ENCODE peak calls at places on chromosomes 1 and 21, in seven cellular contexts. N, H, V, Z, P, L and K are unnamed samples.

GRCh38 chr1:19682257-19682656 is 17.6 kb downstream of the HTR6 start:
- DNase-seq in N (no peak), H (no peak), V (no peak), Z (peak), P (no peak), L (no peak), K (no peak)

GRCh38 chr1:3442331-3442730 is 12.1 kb upstream of the ARHGEF16 start:
- DNase-seq in N (no peak), H (no peak), V (no peak), Z (no peak), P (no peak), L (no peak), K (no peak)

GRCh38 chr1:204154525-204155255 is 2.8 kb upstream of the ETNK2 start:
- DNase-seq in N (no peak), H (no peak), V (no peak), Z (no peak), P (no peak), L (no peak), K (no peak)

GRCh38 chr1:185559684-185560310 is 174.4 kb upstream of the HMCN1 start:
- DNase-seq in N (peak), H (peak), V (peak), Z (peak), P (peak), L (peak), K (peak)

GRCh38 chr1:6730473-6730872 is 28.9 kb upstream of the DNAJC11 start:
- DNase-seq in N (no peak), H (no peak), V (no peak), Z (no peak), P (no peak), L (no peak), K (no peak)

GRCh38 chr1:30407862-30408580 is 315.4 kb downstream of the MATN1 start:
- DNase-seq in N (no peak), H (no peak), V (no peak), Z (no peak), P (peak), L (peak), K (no peak)

GRCh38 chr1:43329995-43330751 is 7.4 kb upstream of the MPL start:
- DNase-seq in N (no peak), H (no peak), V (no peak), Z (peak), P (no peak), L (no peak), K (peak)

GRCh38 chr1:101257500-101258325 is 20.9 kb downstream of the S1PR1 start:
- DNase-seq in N (peak), H (peak), V (peak), Z (no peak), P (peak), L (peak), K (no peak)

GRCh38 chr1:88618331-88618730 is 65.7 kb upstream of the PKN2 start:
- DNase-seq in N (no peak), H (no peak), V (no peak), Z (no peak), P (no peak), L (no peak), K (no peak)

GRCh38 chr1:3752400-3752945 is at the start of gene CCDC27:
- DNase-seq in N (no peak), H (no peak), V (no peak), Z (no peak), P (no peak), L (no peak), K (no peak)

GRCh38 chr1:201414051-201414738 is 7.3 kb downstream of the TNNI1 start:
- DNase-seq in N (no peak), H (no peak), V (no peak), Z (no peak), P (no peak), L (peak), K (no peak)

GRCh38 chr1:79193211-79194079 is 186.9 kb upstream of the ADGRL4 start:
- DNase-seq in N (no peak), H (no peak), V (no peak), Z (peak), P (no peak), L (no peak), K (peak)

GRCh38 chr1:22922640-22923039 is 50.0 kb downstream of the LACTBL1 start:
- DNase-seq in N (no peak), H (no peak), V (no peak), Z (no peak), P (no peak), L (no peak), K (no peak)

GRCh38 chr21:27581168-27581567 is 614.3 kb upstream of the ADAMTS5 start:
- DNase-seq in N (no peak), H (no peak), V (no peak), Z (peak), P (no peak), L (no peak), K (no peak)

GRCh38 chr1:119631433-119632102 is 16.5 kb downstream of the ZNF697 start:
- DNase-seq in N (peak), H (peak), V (no peak), Z (peak), P (peak), L (peak), K (peak)

GRCh38 chr1:51642739-51643142 is 25.8 kb downstream of the OSBPL9 start:
- DNase-seq in N (no peak), H (no peak), V (no peak), Z (peak), P (no peak), L (no peak), K (no peak)

GRCh38 chr1:209618756-209619420 is 33.3 kb downstream of the LAMB3 start:
- DNase-seq in N (no peak), H (no peak), V (no peak), Z (peak), P (no peak), L (no peak), K (no peak)

GRCh38 chr1:101438359-101438758 is 201.5 kb downstream of the S1PR1 start:
- DNase-seq in N (no peak), H (peak), V (no peak), Z (peak), P (no peak), L (no peak), K (peak)

GRCh38 chr1:58874757-58875755 is 91.2 kb upstream of the JUN start:
- DNase-seq in N (no peak), H (no peak), V (no peak), Z (peak), P (peak), L (no peak), K (peak)

GRCh38 chr1:93573940-93574469 is 107.6 kb downstream of the BCAR3 start:
- DNase-seq in N (no peak), H (no peak), V (no peak), Z (no peak), P (no peak), L (no peak), K (no peak)

DNA sequence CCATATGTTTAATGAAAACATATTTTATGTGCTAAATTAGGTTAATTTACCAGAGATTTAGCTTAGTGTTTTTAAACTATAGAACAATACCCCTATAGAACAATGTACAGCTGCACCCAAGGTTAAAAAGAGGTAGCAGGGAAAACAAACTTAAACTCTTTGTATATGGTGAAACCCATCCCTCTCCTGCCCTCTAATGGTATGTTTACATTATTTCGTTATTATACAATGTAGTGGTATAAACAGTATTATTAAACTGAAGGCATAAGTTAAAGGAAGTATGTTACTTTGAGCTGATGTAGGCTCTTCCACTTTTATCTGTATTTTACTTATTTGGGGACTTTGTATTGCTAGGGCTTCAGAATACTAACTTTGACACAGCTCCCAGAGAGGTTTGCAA is 16.7 kb upstream of the ZYG11A start:
- DNase-seq in N (no peak), H (no peak), V (no peak), Z (no peak), P (no peak), L (no peak), K (no peak)
- TF ChIP-seq CTCF in N (no peak), H (no peak), V (peak), Z (peak), P (no peak), L (no peak), K (peak)

DNA sequence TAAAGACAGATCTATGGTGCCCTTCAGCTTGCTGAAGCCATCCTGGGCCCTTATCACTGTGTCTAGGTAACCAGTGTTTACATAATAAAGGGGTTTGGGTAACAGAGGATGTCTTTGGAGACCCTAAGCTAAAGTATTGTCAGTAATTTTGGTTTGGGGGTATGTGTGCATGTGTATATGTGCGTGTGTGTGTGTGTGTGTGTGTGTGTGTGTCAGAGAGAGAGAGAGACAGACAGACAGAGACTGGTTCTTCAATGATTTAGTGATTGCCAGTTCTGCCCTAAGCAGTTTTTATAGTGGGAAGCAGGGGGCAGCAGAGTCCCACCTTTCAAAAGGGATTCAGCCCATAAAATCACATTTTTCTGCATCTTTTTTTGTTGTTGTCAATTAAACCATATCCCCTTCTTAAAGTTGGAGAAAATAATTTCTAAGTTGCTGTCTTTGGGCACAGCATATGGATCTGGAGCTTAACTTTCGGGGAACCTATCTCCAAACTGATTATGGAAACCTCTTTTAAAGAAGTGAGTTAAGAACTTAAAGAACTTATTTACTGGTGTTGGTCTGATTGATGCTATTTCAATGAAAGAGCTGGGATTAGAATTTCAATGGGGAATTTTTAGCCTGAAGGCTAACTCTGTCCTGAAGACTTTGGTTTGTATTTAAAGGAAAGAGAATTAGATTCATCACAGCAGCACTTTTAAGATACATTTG is 51.1 kb downstream of the ZNF326 start:
- DNase-seq in N (no peak), H (no peak), V (no peak), Z (peak), P (no peak), L (no peak), K (peak)
- TF ChIP-seq CTCF in N (peak), H (no peak), V (peak), Z (peak), P (peak), L (peak), K (peak)

GRCh38 chr1:207007352-207008033 is 25.1 kb downstream of the C1orf116 start:
- DNase-seq in N (no peak), H (no peak), V (peak), Z (peak), P (peak), L (no peak), K (peak)

GRCh38 chr1:207002731-207003146 is 29.8 kb downstream of the C1orf116 start:
- DNase-seq in N (no peak), H (no peak), V (peak), Z (no peak), P (peak), L (no peak), K (peak)

GRCh38 chr1:207003216-207003615 is 29.3 kb downstream of the C1orf116 start:
- DNase-seq in N (no peak), H (no peak), V (no peak), Z (no peak), P (no peak), L (no peak), K (no peak)

GRCh38 chr1:207006914-207007313 is 25.6 kb downstream of the C1orf116 start:
- DNase-seq in N (no peak), H (no peak), V (no peak), Z (no peak), P (no peak), L (no peak), K (no peak)

GRCh38 chr1:207004931-207005830 is 27.4 kb downstream of the C1orf116 start:
- DNase-seq in N (peak), H (peak), V (peak), Z (peak), P (peak), L (peak), K (peak)
- TF ChIP-seq CTCF in N (peak), H (peak), V (peak), Z (peak), P (peak), L (peak), K (peak)

GRCh38 chr1:238710697-238711096 is 675.7 kb upstream of the CHRM3 start:
- DNase-seq in N (no peak), H (no peak), V (no peak), Z (no peak), P (no peak), L (no peak), K (no peak)
- TF ChIP-seq CTCF in N (no peak), H (no peak), V (no peak), Z (no peak), P (no peak), L (no peak), K (no peak)

DNA sequence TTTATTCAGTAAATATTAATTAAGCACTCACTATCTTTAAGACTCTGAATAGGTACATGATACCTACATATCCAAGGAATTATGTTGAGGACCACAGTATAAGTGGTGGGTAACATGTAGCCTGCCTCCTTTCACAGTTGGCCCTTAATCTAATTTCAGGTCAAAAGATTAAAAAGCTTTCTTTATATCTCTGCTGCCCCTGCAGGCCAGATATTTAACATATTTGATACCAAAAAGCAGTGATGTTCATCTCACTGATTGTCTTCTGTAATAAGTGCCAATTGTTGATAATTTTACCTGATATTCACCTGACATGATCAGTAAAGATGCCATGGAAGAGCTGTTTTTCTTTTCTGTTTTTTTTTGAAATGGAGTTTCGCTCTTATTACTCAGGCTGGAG is 36.5 kb downstream of the RLF start:
- DNase-seq in N (no peak), H (no peak), V (no peak), Z (no peak), P (no peak), L (no peak), K (no peak)
- TF ChIP-seq CTCF in N (no peak), H (no peak), V (no peak), Z (peak), P (no peak), L (no peak), K (no peak)

GRCh38 chr1:27576846-27577245 is 27.1 kb downstream of the AHDC1 start:
- DNase-seq in N (no peak), H (no peak), V (no peak), Z (no peak), P (no peak), L (no peak), K (no peak)

GRCh38 chr1:27574001-27574781 is 29.8 kb downstream of the AHDC1 start:
- DNase-seq in N (no peak), H (no peak), V (no peak), Z (no peak), P (no peak), L (no peak), K (no peak)

GRCh38 chr1:27575861-27576331 is 28.0 kb downstream of the AHDC1 start:
- DNase-seq in N (peak), H (peak), V (peak), Z (no peak), P (peak), L (peak), K (peak)

GRCh38 chr1:27572679-27573426 is 31.1 kb downstream of the AHDC1 start:
- DNase-seq in N (no peak), H (no peak), V (no peak), Z (peak), P (no peak), L (no peak), K (no peak)

DNA sequence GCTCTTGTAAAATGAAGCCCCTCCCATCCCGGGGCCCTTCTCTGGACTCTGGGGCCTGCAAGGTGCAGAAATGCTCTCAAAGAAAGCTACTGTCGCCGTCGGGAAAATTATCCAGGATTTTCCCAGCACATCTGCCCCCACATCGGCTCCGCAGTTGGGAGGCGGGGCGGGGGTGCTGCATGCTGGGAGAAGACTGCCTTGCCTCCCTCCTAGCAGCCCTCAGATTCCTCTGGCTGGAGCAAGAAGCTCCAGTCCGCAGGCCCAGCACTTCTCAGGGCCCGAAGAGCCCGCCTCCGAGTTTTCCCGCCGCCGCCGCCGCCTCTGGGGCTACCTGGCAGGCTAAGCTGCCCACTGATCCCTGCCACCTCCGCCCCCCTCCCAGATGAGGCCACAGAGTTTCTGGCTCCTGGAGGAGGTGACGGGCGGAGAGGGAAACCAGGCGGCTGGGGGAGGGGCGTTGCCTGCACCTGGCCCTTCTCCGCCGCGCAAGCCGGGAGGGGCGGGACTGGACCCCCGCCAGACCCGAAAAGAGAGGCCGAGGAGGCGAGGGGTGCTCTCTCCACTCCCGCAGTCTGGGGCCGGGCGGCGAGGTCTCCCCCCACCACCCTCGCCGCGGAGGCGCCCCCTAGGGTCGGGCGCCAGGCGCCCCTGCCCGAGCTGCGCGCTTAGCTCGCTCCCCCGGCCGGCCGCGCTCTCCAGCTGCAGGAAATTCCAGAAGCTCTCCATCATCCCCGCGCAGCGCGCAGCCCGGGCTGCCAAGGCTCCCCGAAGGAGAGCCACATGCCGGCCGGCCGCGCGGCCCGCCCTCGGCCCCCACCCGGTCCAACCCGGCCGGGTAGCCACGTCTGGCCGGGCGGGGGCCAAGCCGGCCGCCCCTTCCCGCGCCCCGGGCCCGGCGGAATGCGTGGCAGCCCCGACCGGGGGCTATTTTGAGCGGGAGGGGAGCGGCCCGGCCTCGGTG is 28.8 kb downstream of the AHDC1 start:
- DNase-seq in N (peak), H (no peak), V (peak), Z (peak), P (peak), L (peak), K (peak)
- TF ChIP-seq CTCF in N (no peak), H (peak), V (peak), Z (peak), P (peak), L (no peak), K (no peak)